ENCODE peak calls at places on chromosomes 5 and 9, in seven cellular contexts. One of them, this sample, is unnamed.

GRCh38 chr5:176675676-176676360 is 28.5 kb downstream of the TSPAN17 start:
- DNase-seq in progenitor cell of endocrine pancreas: no peak
- DNase-seq in T-helper 2 cell: no peak
- DNase-seq in AML-193: no peak
- DNase-seq in stimulated activated CD4-positive, alpha-beta T cell treated with anti-CD3 and anti-CD28 coated beads, Interleukin-2, amount 100 ng/mL, for 4 hours: no peak
- DNase-seq in small intestine: peak; percentile 23
- DNase-seq in suprapubic skin: no peak
- DNase-seq in this sample: no peak

GRCh38 chr5:150066436-150066835 is 19.9 kb downstream of the CSF1R start:
- DNase-seq in progenitor cell of endocrine pancreas: no peak
- DNase-seq in stimulated activated CD4-positive, alpha-beta T cell treated with anti-CD3 and anti-CD28 coated beads, Interleukin-2, amount 100 ng/mL, for 4 hours: no peak
- DNase-seq in AML-193: no peak
- DNase-seq in small intestine: no peak
- DNase-seq in suprapubic skin: peak; percentile 50
- DNase-seq in T-helper 2 cell: no peak
- DNase-seq in this sample: no peak

GRCh38 chr5:5658226-5658625 is 235.7 kb downstream of the ICE1 start:
- DNase-seq in T-helper 2 cell: no peak
- DNase-seq in small intestine: peak; percentile 2
- DNase-seq in AML-193: no peak
- DNase-seq in progenitor cell of endocrine pancreas: no peak
- DNase-seq in suprapubic skin: no peak
- DNase-seq in stimulated activated CD4-positive, alpha-beta T cell treated with anti-CD3 and anti-CD28 coated beads, Interleukin-2, amount 100 ng/mL, for 4 hours: no peak
- DNase-seq in this sample: no peak

GRCh38 chr5:166341708-166342329 is 1949.6 kb upstream of the WWC1 start:
- DNase-seq in stimulated activated CD4-positive, alpha-beta T cell treated with anti-CD3 and anti-CD28 coated beads, Interleukin-2, amount 100 ng/mL, for 4 hours: no peak
- DNase-seq in T-helper 2 cell: no peak
- DNase-seq in progenitor cell of endocrine pancreas: no peak
- DNase-seq in small intestine: peak; percentile 1
- DNase-seq in AML-193: peak; percentile 1
- DNase-seq in suprapubic skin: no peak
- DNase-seq in this sample: no peak

GRCh38 chr5:43711496-43711895 is 108.5 kb downstream of the NNT start:
- DNase-seq in T-helper 2 cell: no peak
- DNase-seq in small intestine: no peak
- DNase-seq in progenitor cell of endocrine pancreas: no peak
- DNase-seq in suprapubic skin: no peak
- DNase-seq in AML-193: no peak
- DNase-seq in stimulated activated CD4-positive, alpha-beta T cell treated with anti-CD3 and anti-CD28 coated beads, Interleukin-2, amount 100 ng/mL, for 4 hours: no peak
- DNase-seq in this sample: no peak

GRCh38 chr9:17236147-17236546 is 101.3 kb downstream of the CNTLN start:
- DNase-seq in AML-193: no peak
- DNase-seq in progenitor cell of endocrine pancreas: no peak
- DNase-seq in T-helper 2 cell: no peak
- DNase-seq in stimulated activated CD4-positive, alpha-beta T cell treated with anti-CD3 and anti-CD28 coated beads, Interleukin-2, amount 100 ng/mL, for 4 hours: no peak
- DNase-seq in suprapubic skin: no peak
- DNase-seq in small intestine: no peak
- DNase-seq in this sample: no peak

GRCh38 chr5:75236322-75237316 is at the start of gene ANKRD31:
- DNase-seq in suprapubic skin: peak; percentile 84
- DNase-seq in AML-193: peak; percentile 72
- DNase-seq in small intestine: peak; percentile 86
- DNase-seq in stimulated activated CD4-positive, alpha-beta T cell treated with anti-CD3 and anti-CD28 coated beads, Interleukin-2, amount 100 ng/mL, for 4 hours: peak; percentile 86
- DNase-seq in T-helper 2 cell: peak; percentile 85
- DNase-seq in progenitor cell of endocrine pancreas: peak; percentile 65
- DNase-seq in this sample: peak; percentile 89

GRCh38 chr9:112059980-112060348 is 115.1 kb downstream of the SUSD1 start:
- DNase-seq in suprapubic skin: no peak
- DNase-seq in small intestine: no peak
- DNase-seq in T-helper 2 cell: no peak
- DNase-seq in stimulated activated CD4-positive, alpha-beta T cell treated with anti-CD3 and anti-CD28 coated beads, Interleukin-2, amount 100 ng/mL, for 4 hours: no peak
- DNase-seq in AML-193: no peak
- DNase-seq in progenitor cell of endocrine pancreas: no peak
- DNase-seq in this sample: no peak

GRCh38 chr5:39106332-39106731 is 32.1 kb upstream of the RICTOR start:
- DNase-seq in AML-193: no peak
- DNase-seq in suprapubic skin: no peak
- DNase-seq in stimulated activated CD4-positive, alpha-beta T cell treated with anti-CD3 and anti-CD28 coated beads, Interleukin-2, amount 100 ng/mL, for 4 hours: no peak
- DNase-seq in T-helper 2 cell: no peak
- DNase-seq in progenitor cell of endocrine pancreas: no peak
- DNase-seq in small intestine: no peak
- DNase-seq in this sample: no peak